ENCODE peak calls at places on chromosomes 12 and 14, in eight cellular contexts. P, L, V, W, Y, A, H and E are unnamed samples.

GRCh38 chr14:60561845-60562746 is 53.1 kb downstream of the SIX6 start:
- DNase-seq in P (no peak), L (peak), V (peak), W (no peak), Y (no peak), A (peak), H (no peak), E (peak)

GRCh38 chr14:86221000-86221399 is 691.1 kb downstream of the FLRT2 start:
- DNase-seq in P (no peak), L (no peak), V (no peak), W (no peak), Y (no peak), A (no peak), H (no peak), E (no peak)

GRCh38 chr14:54220122-54220691 is 176.6 kb upstream of the CDKN3 start:
- DNase-seq in P (no peak), L (peak), V (no peak), W (no peak), Y (no peak), A (no peak), H (no peak), E (no peak)

GRCh38 chr14:74763803-74764531 is 851 bp downstream of the YLPM1 start:
- DNase-seq in P (peak), L (no peak), V (no peak), W (no peak), Y (peak), A (no peak), H (no peak), E (no peak)

GRCh38 chr14:59465570-59466150 is 480 bp upstream of the GPR135 start:
- DNase-seq in P (no peak), L (no peak), V (no peak), W (no peak), Y (no peak), A (no peak), H (no peak), E (no peak)

GRCh38 chr12:5451251-5451650 is 19.3 kb downstream of the NTF3 start:
- DNase-seq in P (no peak), L (no peak), V (no peak), W (no peak), Y (no peak), A (no peak), H (no peak), E (no peak)

GRCh38 chr12:4112290-4112689 is 161.3 kb upstream of the CCND2 start:
- DNase-seq in P (no peak), L (no peak), V (no peak), W (no peak), Y (no peak), A (no peak), H (no peak), E (no peak)

GRCh38 chr12:2902287-2902880 is 11.7 kb downstream of the TULP3 start:
- DNase-seq in P (no peak), L (peak), V (no peak), W (no peak), Y (no peak), A (no peak), H (no peak), E (peak)

GRCh38 chr12:11885261-11886038 is 185.3 kb upstream of the BCL2L14 start:
- DNase-seq in P (no peak), L (peak), V (peak), W (no peak), Y (no peak), A (peak), H (no peak), E (no peak)

GRCh38 chr12:53743277-53744129 is 8.3 kb downstream of the CISTR start:
- DNase-seq in P (peak), L (peak), V (peak), W (peak), Y (no peak), A (peak), H (peak), E (peak)

GRCh38 chr12:38110026-38110699 is 206.4 kb upstream of the ALG10B start:
- DNase-seq in P (no peak), L (no peak), V (no peak), W (no peak), Y (no peak), A (no peak), H (no peak), E (no peak)